ENCODE peak calls at places on chromosomes 13 and 19, in six cellular contexts. V, I, L, R, Y and A are unnamed samples.
A peak's percentile ranks its signal among the peaks of the same experiment; 100 is the strongest.

GRCh38 chr13:94765814-94766213 is 53.5 kb upstream of the SOX21 start:
- DNase-seq in V (no peak), I (no peak), L (no peak), R (no peak), Y (no peak), A (no peak)

GRCh38 chr19:53537523-53538377 is at the start of gene ZNF331:
- DNase-seq in V (peak; percentile 66), I (peak; percentile 81), L (peak; percentile 73), R (no peak), Y (peak; percentile 73), A (peak; percentile 71)

GRCh38 chr19:3367572-3368440 is 1.4 kb downstream of the NFIC start:
- DNase-seq in V (no peak), I (no peak), L (no peak), R (no peak), Y (no peak), A (no peak)

GRCh38 chr13:26961890-26962615 is 201.5 kb upstream of the GPR12 start:
- DNase-seq in V (no peak), I (no peak), L (no peak), R (peak; percentile 35), Y (peak; percentile 90), A (no peak)

GRCh38 chr19:5292843-5293606 is 47.6 kb downstream of the PTPRS start:
- DNase-seq in V (peak; percentile 65), I (peak; percentile 80), L (peak; percentile 56), R (no peak), Y (peak; percentile 56), A (peak; percentile 80)

GRCh38 chr13:78194904-78195639 is 276.4 kb upstream of the EDNRB start:
- DNase-seq in V (no peak), I (no peak), L (no peak), R (no peak), Y (no peak), A (no peak)

GRCh38 chr13:20945952-20946383 is 43.4 kb upstream of the XPO4 start:
- DNase-seq in V (peak; percentile 29), I (no peak), L (no peak), R (no peak), Y (no peak), A (no peak)

GRCh38 chr13:39776439-39776838 is 121.0 kb downstream of the COG6 start:
- DNase-seq in V (no peak), I (no peak), L (no peak), R (no peak), Y (no peak), A (no peak)

GRCh38 chr19:40800997-40801377 is 2.0 kb downstream of the EGLN2 start:
- DNase-seq in V (no peak), I (no peak), L (no peak), R (no peak), Y (no peak), A (no peak)

GRCh38 chr19:35363001-35363590 is 4.8 kb downstream of the FFAR3 start:
- DNase-seq in V (no peak), I (no peak), L (no peak), R (no peak), Y (no peak), A (no peak)

GRCh38 chr19:8515317-8515716 is 1.4 kb upstream of the ZNF414 start:
- DNase-seq in V (no peak), I (no peak), L (peak; percentile 38), R (no peak), Y (no peak), A (no peak)

GRCh38 chr19:28488006-28488405 is 724.9 kb downstream of the UQCRFS1 start:
- DNase-seq in V (no peak), I (no peak), L (no peak), R (no peak), Y (no peak), A (no peak)

GRCh38 chr19:12833747-12834417 is 497 bp downstream of the RTBDN start:
- DNase-seq in V (no peak), I (peak; percentile 87), L (no peak), R (peak; percentile 9), Y (no peak), A (peak; percentile 65)

GRCh38 chr13:24670174-24670573 is 10.0 kb upstream of the ATP12A start:
- DNase-seq in V (no peak), I (no peak), L (no peak), R (no peak), Y (no peak), A (no peak)